ENCODE peak calls at places on chromosome 18, in four cellular contexts. K, N, U and Z are unnamed samples.

GRCh38 chr18:61992285-61992684 is 99.5 kb upstream of the RNF152 start:
- DNase-seq in U (no peak), N (no peak), K (peak; percentile 83), Z (no peak)

GRCh38 chr18:63730788-63731187 is 28.0 kb downstream of the SERPINB11 start:
- DNase-seq in K (no peak), N (no peak), U (no peak), Z (no peak)

GRCh38 chr18:35045121-35045520 is 3.9 kb downstream of the MAPRE2 start:
- DNase-seq in N (no peak), K (no peak), U (no peak), Z (no peak)

GRCh38 chr18:9038277-9038871 is 64.1 kb upstream of the NDUFV2 start:
- DNase-seq in K (no peak), U (no peak), N (no peak), Z (no peak)

GRCh38 chr18:74947417-74947816 is 261.5 kb downstream of the PTGR3 start:
- DNase-seq in N (no peak), U (no peak), K (no peak), Z (no peak)

GRCh38 chr18:6366776-6367175 is 47.9 kb downstream of the L3MBTL4 start:
- DNase-seq in K (no peak), N (no peak), U (no peak), Z (no peak)

GRCh38 chr18:44325903-44326650 is 354.6 kb upstream of the SETBP1 start:
- DNase-seq in U (peak; percentile 42), N (peak; percentile 61), K (no peak), Z (no peak)

GRCh38 chr18:37322497-37323035 is 243.0 kb downstream of the CELF4 start:
- DNase-seq in N (peak; percentile 69), K (peak; percentile 7), U (no peak), Z (no peak)

GRCh38 chr18:23972416-23972815 is 42.1 kb upstream of the TTC39C start:
- DNase-seq in K (no peak), N (no peak), U (no peak), Z (no peak)

GRCh38 chr18:25256439-25256838 is 95.5 kb downstream of the ZNF521 start:
- DNase-seq in U (no peak), N (no peak), K (no peak), Z (no peak)

GRCh38 chr18:3579701-3580100 is 129.7 kb downstream of the TGIF1 start:
- DNase-seq in U (no peak), N (no peak), K (no peak), Z (no peak)